ENCODE peak calls at places on chromosomes 12 and 14, in seven cellular contexts. I, M, P, W, D, S and A are unnamed samples.

GRCh38 chr14:98259881-98260280 is 1012.1 kb downstream of the BCL11B start:
- DNase-seq in I (no peak), M (peak), P (no peak), W (no peak), D (no peak), S (no peak), A (no peak)

GRCh38 chr14:38982837-38983236 is 120.2 kb downstream of the SEC23A start:
- DNase-seq in I (no peak), M (no peak), P (no peak), W (no peak), D (no peak), S (no peak), A (no peak)

GRCh38 chr14:76576047-76576741 is 185.1 kb upstream of the VASH1 start:
- DNase-seq in I (no peak), M (no peak), P (no peak), W (no peak), D (no peak), S (no peak), A (no peak)

GRCh38 chr14:32202941-32203882 is at the start of gene RNU6-8:
- DNase-seq in I (peak), M (peak), P (peak), W (peak), D (peak), S (peak), A (peak)

GRCh38 chr12:95201056-95201670 is 16.1 kb downstream of the FGD6 start:
- DNase-seq in I (no peak), M (no peak), P (no peak), W (no peak), D (no peak), S (no peak), A (no peak)

GRCh38 chr14:31567651-31568050 is 6.4 kb downstream of the NUBPL start:
- DNase-seq in I (no peak), M (no peak), P (no peak), W (no peak), D (no peak), S (no peak), A (no peak)

GRCh38 chr12:53659011-53659551 is 16.8 kb downstream of the ATP5MC2 start:
- DNase-seq in I (no peak), M (no peak), P (no peak), W (no peak), D (peak), S (peak), A (no peak)

GRCh38 chr12:128820723-128821432 is 2.9 kb downstream of the SLC15A4 start:
- DNase-seq in I (no peak), M (no peak), P (peak), W (no peak), D (peak), S (no peak), A (no peak)

GRCh38 chr14:67556671-67557070 is 23.6 kb downstream of the PLEKHH1 start:
- DNase-seq in I (no peak), M (no peak), P (no peak), W (no peak), D (no peak), S (no peak), A (no peak)

GRCh38 chr12:71046215-71046614 is 111.6 kb downstream of the TSPAN8 start:
- DNase-seq in I (no peak), M (no peak), P (no peak), W (no peak), D (no peak), S (no peak), A (no peak)

GRCh38 chr14:104240426-104241157 is 102.2 kb downstream of the KIF26A start:
- DNase-seq in I (no peak), M (no peak), P (no peak), W (no peak), D (peak), S (peak), A (no peak)

GRCh38 chr14:80231732-80232131 is 20.4 kb upstream of the DIO2 start:
- DNase-seq in I (no peak), M (no peak), P (no peak), W (no peak), D (no peak), S (no peak), A (no peak)

GRCh38 chr12:55715833-55716581 is at the start of gene BLOC1S1:
- DNase-seq in I (peak), M (no peak), P (peak), W (peak), D (peak), S (peak), A (peak)

GRCh38 chr12:118307069-118307954 is 65.4 kb downstream of the TAOK3 start:
- DNase-seq in I (no peak), M (peak), P (no peak), W (peak), D (no peak), S (no peak), A (peak)

GRCh38 chr12:10392394-10392930 is 2.6 kb upstream of the KLRK1 start:
- DNase-seq in I (no peak), M (no peak), P (peak), W (no peak), D (peak), S (no peak), A (peak)

GRCh38 chr12:108565976-108566375 is 3.6 kb downstream of the ISCU start:
- DNase-seq in I (peak), M (peak), P (peak), W (peak), D (peak), S (no peak), A (no peak)

GRCh38 chr14:68379510-68380303 is 413.2 kb downstream of the ZFP36L1 start:
- DNase-seq in I (no peak), M (no peak), P (no peak), W (no peak), D (no peak), S (no peak), A (no peak)

GRCh38 chr14:69247691-69248440 is 12.1 kb upstream of the GALNT16 start:
- DNase-seq in I (no peak), M (no peak), P (no peak), W (peak), D (no peak), S (no peak), A (peak)

GRCh38 chr14:91438845-91439244 is 21.2 kb upstream of the CCDC88C start:
- DNase-seq in I (no peak), M (no peak), P (no peak), W (no peak), D (no peak), S (no peak), A (no peak)

GRCh38 chr14:69553221-69553620 is 21.4 kb downstream of the CCDC177 start:
- DNase-seq in I (no peak), M (no peak), P (no peak), W (no peak), D (no peak), S (no peak), A (no peak)

GRCh38 chr12:130427381-130427887 is 89.7 kb downstream of the PIWIL1 start:
- DNase-seq in I (peak), M (no peak), P (no peak), W (no peak), D (no peak), S (no peak), A (no peak)

GRCh38 chr12:100533326-100533725 is 40.2 kb upstream of the GAS2L3 start:
- DNase-seq in I (no peak), M (no peak), P (no peak), W (no peak), D (no peak), S (no peak), A (no peak)
- TF ChIP-seq CTCF in I (no peak), M (no peak), P (no peak), W (no peak), D (no peak), S (no peak), A (no peak)

GRCh38 chr12:68534108-68534507 is 76.6 kb upstream of the RAP1B start:
- DNase-seq in I (no peak), M (no peak), P (no peak), W (no peak), D (no peak), S (no peak), A (no peak)

GRCh38 chr12:68537571-68537970 is 73.1 kb upstream of the RAP1B start:
- DNase-seq in I (no peak), M (no peak), P (no peak), W (no peak), D (no peak), S (no peak), A (no peak)

GRCh38 chr12:68539615-68539952 is 71.1 kb upstream of the RAP1B start:
- DNase-seq in I (no peak), M (no peak), P (no peak), W (no peak), D (no peak), S (no peak), A (no peak)

GRCh38 chr12:68536885-68537284 is 73.8 kb upstream of the RAP1B start:
- DNase-seq in I (no peak), M (no peak), P (no peak), W (no peak), D (no peak), S (no peak), A (no peak)

GRCh38 chr12:68538722-68539614 is 71.7 kb upstream of the RAP1B start:
- DNase-seq in I (no peak), M (no peak), P (peak), W (peak), D (peak), S (peak), A (no peak)
- H3K4me3 ChIP-seq in I (peak), M (no peak), P (peak), W (peak), D (no peak), S (no peak), A (no peak)

GRCh38 chr12:113091506-113091905 is 35.0 kb downstream of the DTX1 start:
- DNase-seq in I (no peak), M (no peak), P (no peak), W (no peak), D (no peak), S (no peak), A (no peak)

GRCh38 chr12:113095405-113095804 is 38.9 kb downstream of the DTX1 start:
- DNase-seq in I (no peak), M (no peak), P (no peak), W (no peak), D (no peak), S (no peak), A (no peak)

GRCh38 chr12:113094738-113095137 is 38.2 kb downstream of the DTX1 start:
- DNase-seq in I (no peak), M (no peak), P (no peak), W (no peak), D (no peak), S (no peak), A (no peak)

GRCh38 chr12:113092478-113093408 is 36.2 kb downstream of the DTX1 start:
- DNase-seq in I (peak), M (no peak), P (peak), W (no peak), D (peak), S (peak), A (no peak)

DNA sequence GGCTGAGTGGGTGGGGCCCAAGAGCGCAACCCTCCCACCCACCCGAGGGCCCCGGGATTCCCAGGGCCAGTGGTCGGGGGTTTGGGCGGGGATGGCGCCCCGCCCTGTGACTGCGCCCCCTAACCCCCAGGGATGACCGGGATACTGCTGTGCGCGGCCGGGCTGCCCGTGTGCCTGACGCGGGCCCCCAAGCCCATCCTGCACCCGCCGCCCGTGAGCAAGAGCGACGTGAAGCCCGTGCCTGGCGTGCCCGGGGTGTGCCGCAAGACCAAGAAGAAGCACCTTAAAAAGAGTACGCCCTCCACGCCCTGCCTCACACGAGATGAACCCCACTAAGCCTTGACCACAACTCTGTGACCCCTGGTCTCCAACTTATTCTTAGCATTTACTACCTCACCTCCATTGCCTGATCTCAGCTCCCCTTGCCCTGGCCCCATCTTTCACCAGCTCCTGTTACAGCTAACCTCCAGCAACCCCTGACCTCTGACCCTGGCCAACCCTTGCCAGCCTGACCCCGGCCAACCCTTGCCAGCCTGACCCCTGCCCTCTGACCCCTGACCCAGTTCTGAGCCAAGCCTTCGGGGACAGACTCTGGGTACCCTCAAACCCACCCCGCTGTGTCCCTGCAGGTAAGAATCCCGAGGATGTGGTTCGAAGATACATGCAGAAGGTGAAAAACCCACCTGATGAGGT is 37.0 kb downstream of the DTX1 start:
- DNase-seq in I (no peak), M (no peak), P (no peak), W (no peak), D (no peak), S (no peak), A (no peak)
- TF ChIP-seq CTCF in I (no peak), M (no peak), P (no peak), W (no peak), D (no peak), S (no peak), A (no peak)

GRCh38 chr14:71336488-71337192 is 429.4 kb downstream of the PCNX1 start:
- DNase-seq in I (no peak), M (no peak), P (no peak), W (no peak), D (no peak), S (no peak), A (no peak)
- H3K4me3 ChIP-seq in I (no peak), M (no peak), P (no peak), W (no peak), D (no peak), S (no peak), A (no peak)